ENCODE peak calls at places on chromosome 7, in eight cellular contexts. W is ureter, D is lung microvascular endothelial cell, V is NCI-H345, G is T-helper 9 cell, I is amniotic stem cell, F is left ventricle myocardium inferior, Q is EL. O is an unnamed sample.

GRCh38 chr7:1226155-1226901 is 6.3 kb upstream of the UNCX start:
- DNase-seq in W (no peak), D (no peak), V (no peak), G (no peak), I (no peak), F (no peak), Q (no peak), O (no peak)

GRCh38 chr7:5596046-5596895 is 172.6 kb upstream of the TNRC18 start:
- DNase-seq in W (peak), D (peak), V (no peak), G (peak), I (peak), F (peak), Q (peak), O (peak)

GRCh38 chr7:35854311-35854710 is 53.5 kb downstream of the SEPTIN7 start:
- DNase-seq in W (no peak), D (no peak), V (no peak), G (no peak), I (no peak), F (no peak), Q (no peak), O (no peak)

GRCh38 chr7:100865971-100866720 is 1.0 kb upstream of the TRIP6 start:
- DNase-seq in W (peak), D (no peak), V (no peak), G (no peak), I (no peak), F (peak), Q (peak), O (no peak)

GRCh38 chr7:67913604-67914003 is 917.0 kb downstream of the TYW1 start:
- DNase-seq in W (no peak), D (no peak), V (no peak), G (no peak), I (no peak), F (no peak), Q (no peak), O (no peak)

GRCh38 chr7:20304366-20304765 is 26.3 kb upstream of the ITGB8 start:
- DNase-seq in W (no peak), D (no peak), V (peak), G (no peak), I (no peak), F (no peak), Q (no peak), O (no peak)

GRCh38 chr7:44277851-44278250 is 47.5 kb downstream of the CAMK2B start:
- DNase-seq in W (no peak), D (no peak), V (no peak), G (no peak), I (no peak), F (peak), Q (peak), O (no peak)

GRCh38 chr7:49483142-49483541 is 290.3 kb upstream of the VWC2 start:
- DNase-seq in W (no peak), D (no peak), V (no peak), G (no peak), I (no peak), F (no peak), Q (no peak), O (no peak)

GRCh38 chr7:115059312-115059711 is 137.4 kb downstream of the MDFIC start:
- DNase-seq in W (no peak), D (no peak), V (no peak), G (no peak), I (no peak), F (no peak), Q (no peak), O (no peak)

GRCh38 chr7:105975770-105976428 is 12.8 kb downstream of the CDHR3 start:
- DNase-seq in W (peak), D (no peak), V (no peak), G (no peak), I (no peak), F (no peak), Q (peak), O (no peak)

GRCh38 chr7:9264395-9264794 is 831.0 kb downstream of the NXPH1 start:
- DNase-seq in W (no peak), D (no peak), V (no peak), G (no peak), I (no peak), F (no peak), Q (no peak), O (no peak)

GRCh38 chr7:142024547-142024946 is 28.9 kb downstream of the MGAM start:
- DNase-seq in W (no peak), D (no peak), V (no peak), G (no peak), I (no peak), F (no peak), Q (peak), O (no peak)

GRCh38 chr7:139908792-139909191 is 79.7 kb downstream of the TBXAS1 start:
- DNase-seq in W (no peak), D (no peak), V (no peak), G (no peak), I (no peak), F (no peak), Q (no peak), O (no peak)

GRCh38 chr7:101197991-101198390 is 2.8 kb downstream of the MOGAT3 start:
- DNase-seq in W (no peak), D (no peak), V (no peak), G (no peak), I (no peak), F (no peak), Q (no peak), O (no peak)

GRCh38 chr7:2821842-2822507 is 22.1 kb downstream of the GNA12 start:
- DNase-seq in W (no peak), D (peak), V (no peak), G (no peak), I (peak), F (no peak), Q (peak), O (peak)

GRCh38 chr7:129468547-129468946 is 33.8 kb upstream of the SMKR1 start:
- DNase-seq in W (no peak), D (peak), V (no peak), G (no peak), I (no peak), F (no peak), Q (no peak), O (no peak)

GRCh38 chr7:50513166-50513871 is 51.9 kb downstream of the DDC start:
- DNase-seq in W (no peak), D (no peak), V (no peak), G (no peak), I (no peak), F (no peak), Q (no peak), O (no peak)

GRCh38 chr7:26858229-26858568 is 6.2 kb downstream of the SKAP2 start:
- DNase-seq in W (no peak), D (no peak), V (no peak), G (no peak), I (no peak), F (no peak), Q (no peak), O (no peak)

GRCh38 chr7:22193361-22194016 is 163.5 kb downstream of the RAPGEF5 start:
- DNase-seq in W (peak), D (peak), V (peak), G (no peak), I (no peak), F (peak), Q (peak), O (no peak)

GRCh38 chr7:70539196-70539595 is 592.7 kb upstream of the GALNT17 start:
- DNase-seq in W (no peak), D (no peak), V (no peak), G (no peak), I (no peak), F (no peak), Q (no peak), O (no peak)

GRCh38 chr7:121342631-121343030 is 13.8 kb downstream of the WNT16 start:
- DNase-seq in W (no peak), D (no peak), V (no peak), G (no peak), I (no peak), F (no peak), Q (no peak), O (no peak)

GRCh38 chr7:45682836-45683555 is 108.8 kb downstream of the ADCY1 start:
- DNase-seq in W (no peak), D (no peak), V (no peak), G (no peak), I (no peak), F (no peak), Q (no peak), O (no peak)

O was measured in brain microvascular endothelial cell.